ENCODE peak calls at places on chromosome 3, in eight cellular contexts. G is SJSA1, V is astrocyte, T is PC-3, Y is neural progenitor cell, Z is esophagus squamous epithelium, M is NT2/D1, F is ovary. P is an unnamed sample.

GRCh38 chr3:180612363-180612762 is 10.4 kb downstream of the TTC14 start:
- DNase-seq in Y (no peak), G (no peak), T (peak; percentile 18), M (no peak), F (no peak), V (no peak), Z (no peak), P (no peak)

GRCh38 chr3:101643861-101644613 is 32.9 kb downstream of the ZBTB11 start:
- DNase-seq in T (peak; percentile 88), F (no peak), Z (no peak), G (peak; percentile 19), Y (no peak), M (no peak), V (peak; percentile 74), P (no peak)

GRCh38 chr3:167032267-167032876 is 347.7 kb downstream of the ZBBX start:
- DNase-seq in G (peak; percentile 2), M (peak; percentile 47), V (peak; percentile 42), Z (no peak), T (peak; percentile 83), Y (peak; percentile 76), F (no peak), P (no peak)

GRCh38 chr3:11954312-11954934 is 49.8 kb upstream of the SYN2 start:
- DNase-seq in T (no peak), V (no peak), Z (no peak), F (peak; percentile 49), Y (no peak), M (no peak), G (no peak), P (no peak)

GRCh38 chr3:195352895-195353488 is 82.0 kb upstream of the XXYLT1 start:
- DNase-seq in V (peak; percentile 53), G (peak; percentile 20), Z (no peak), T (peak; percentile 65), F (no peak), Y (no peak), M (no peak), P (no peak)

GRCh38 chr3:33364531-33365128 is 75.6 kb downstream of the UBP1 start:
- DNase-seq in M (no peak), F (no peak), T (no peak), Z (no peak), G (peak; percentile 18), Y (no peak), V (peak; percentile 75), P (no peak)

GRCh38 chr3:181210275-181210674 is 220.7 kb upstream of the DNAJC19 start:
- DNase-seq in F (no peak), M (peak; percentile 22), G (no peak), T (peak; percentile 47), Z (no peak), Y (peak; percentile 44), V (peak; percentile 11), P (no peak)

GRCh38 chr3:196706313-196706712 is 5.7 kb downstream of the CEP19 start:
- DNase-seq in G (no peak), T (no peak), Y (no peak), M (no peak), Z (no peak), V (no peak), F (no peak), P (no peak)

GRCh38 chr3:142779591-142779990 is 55.8 kb downstream of the TRPC1 start:
- DNase-seq in M (no peak), V (peak; percentile 14), Z (no peak), Y (no peak), G (no peak), F (no peak), T (peak; percentile 10), P (no peak)

GRCh38 chr3:152430223-152431002 is 161.7 kb downstream of the MBNL1 start:
- DNase-seq in T (no peak), V (no peak), F (no peak), G (no peak), Y (peak; percentile 10), M (no peak), Z (no peak), P (no peak)

GRCh38 chr3:52193059-52193458 is 4.9 kb upstream of the ALAS1 start:
- DNase-seq in M (no peak), Z (no peak), F (peak; percentile 59), Y (no peak), V (no peak), G (no peak), T (peak; percentile 86), P (peak; percentile 69)

GRCh38 chr3:81105761-81106160 is 655.7 kb downstream of the GBE1 start:
- DNase-seq in G (peak; percentile 6), F (no peak), V (peak; percentile 31), Z (no peak), M (no peak), T (peak; percentile 87), Y (no peak), P (no peak)

GRCh38 chr3:69541823-69542264 is 156.0 kb upstream of the FRMD4B start:
- DNase-seq in F (peak; percentile 40), Y (no peak), V (no peak), G (peak; percentile 32), M (peak; percentile 3), Z (no peak), T (no peak), P (peak; percentile 36)

GRCh38 chr3:156551746-156552145 is 3.2 kb downstream of the SSR3 start:
- DNase-seq in Z (no peak), V (peak; percentile 95), M (no peak), F (no peak), T (peak; percentile 76), G (peak; percentile 65), Y (no peak), P (no peak)

GRCh38 chr3:37862712-37863551 is 1.3 kb downstream of the CTDSPL start:
- DNase-seq in M (no peak), Y (peak; percentile 42), G (peak; percentile 25), F (no peak), T (no peak), Z (no peak), V (peak; percentile 86), P (no peak)

GRCh38 chr3:136910697-136911096 is 47.1 kb upstream of the IL20RB start:
- DNase-seq in T (no peak), Y (no peak), F (no peak), V (no peak), G (no peak), M (no peak), Z (no peak), P (no peak)
- H3K4me1 ChIP-seq in T (no peaks in the 10 kb centered on the region), Y (peaks cover 13% of the 10 kb centered on the region), F (peaks cover 7% of the 10 kb centered on the region), V (no peaks in the 10 kb centered on the region), G (no peaks in the 10 kb centered on the region), M (peaks cover 7% of the 10 kb centered on the region), Z (peaks cover 10% of the 10 kb centered on the region), P (peaks cover 49% of the 10 kb centered on the region)

GRCh38 chr3:169996063-169996462 is 29.5 kb downstream of the SEC62 start:
- DNase-seq in Y (no peak), F (no peak), T (no peak), M (no peak), V (no peak), Z (no peak), G (no peak), P (no peak)

GRCh38 chr3:169992781-169993180 is 26.2 kb downstream of the SEC62 start:
- DNase-seq in F (no peak), V (no peak), T (no peak), Y (no peak), Z (no peak), G (no peak), M (no peak), P (no peak)

GRCh38 chr3:169992156-169992555 is 25.5 kb downstream of the SEC62 start:
- DNase-seq in Y (no peak), V (no peak), F (no peak), T (no peak), M (no peak), Z (no peak), G (no peak), P (no peak)

DNA sequence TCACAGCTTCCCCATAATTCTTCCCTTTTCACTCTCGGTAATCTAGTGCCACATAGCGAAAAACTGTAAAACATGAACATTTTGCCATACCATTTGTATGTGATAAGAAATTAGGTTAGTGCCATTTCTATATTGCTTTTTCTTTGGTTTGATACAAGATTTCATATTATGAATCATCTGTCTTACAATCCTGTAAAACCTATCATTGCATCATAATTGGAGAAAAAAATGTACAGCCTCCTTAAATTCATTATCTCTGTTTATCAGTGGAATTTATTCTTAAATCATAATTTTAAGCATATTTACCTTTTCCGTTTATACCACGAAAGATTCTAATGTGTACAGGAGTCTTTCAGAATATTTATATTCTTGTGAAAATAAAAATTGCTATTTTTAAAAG is 23.8 kb downstream of the SEC62 start:
- DNase-seq in Y (no peak), M (no peak), G (no peak), V (no peak), F (no peak), Z (no peak), T (no peak), P (no peak)
- H3K27me3 ChIP-seq in Y (no peaks in the 10 kb centered on the region), M (no peaks in the 10 kb centered on the region), G (no peaks in the 10 kb centered on the region), V (no peaks in the 10 kb centered on the region), F (no peaks in the 10 kb centered on the region), Z (no peaks in the 10 kb centered on the region), T (no peaks in the 10 kb centered on the region), P (no peaks in the 10 kb centered on the region)

DNA sequence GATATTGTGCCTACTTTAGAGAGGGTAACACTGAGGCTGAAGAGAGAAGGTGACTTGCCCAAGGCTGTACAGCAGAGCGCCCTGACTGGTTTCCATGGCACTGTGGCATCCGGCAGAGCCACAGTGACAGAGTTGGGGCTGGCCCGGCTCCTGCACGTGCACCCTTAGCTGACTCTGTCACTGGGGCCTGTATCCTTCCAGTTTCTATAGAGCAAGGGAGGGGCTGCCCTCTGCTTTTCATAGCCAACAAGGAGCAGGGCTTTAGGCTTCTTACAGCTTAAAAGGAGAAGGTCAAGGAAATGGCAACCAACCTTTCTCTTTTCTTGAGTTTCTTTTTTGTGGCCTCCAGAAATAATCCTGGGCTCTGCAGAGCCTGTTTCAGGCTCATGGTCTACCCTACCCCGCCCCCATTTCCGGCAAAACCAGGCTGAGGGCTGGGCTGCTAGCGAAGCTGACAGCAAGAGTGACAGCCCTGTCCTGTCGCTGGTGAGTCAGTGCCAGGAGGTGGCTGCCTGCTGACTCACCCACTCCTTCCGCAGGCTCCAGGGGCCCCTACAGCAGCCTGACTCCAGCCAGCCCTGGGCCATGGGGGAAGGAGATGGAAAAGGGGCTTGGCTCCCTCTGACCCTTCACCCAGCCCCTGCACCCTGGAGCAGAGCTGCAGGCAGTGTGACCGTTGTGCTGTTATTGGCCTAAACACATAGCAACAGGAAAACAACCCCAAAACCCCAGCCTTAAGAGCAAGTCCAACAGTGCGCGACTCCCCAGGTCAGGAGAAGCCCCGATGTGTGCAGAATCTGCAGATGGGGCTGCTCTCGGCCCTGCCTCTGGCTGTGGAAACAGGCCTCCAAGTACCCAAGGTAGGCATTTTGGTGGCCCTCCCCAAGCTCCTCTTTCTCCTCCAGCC is 29.8 kb downstream of the SLC6A6 start:
- DNase-seq in F (no peak), V (peak; percentile 72), G (peak; percentile 88), M (peak; percentile 56), Y (no peak), T (peak; percentile 96), Z (peak; percentile 72), P (peak; percentile 86)
- H3K4me1 ChIP-seq in F (peaks cover 31% of the 10 kb centered on the region), V (peaks cover 45% of the 10 kb centered on the region), G (peaks cover 55% of the 10 kb centered on the region), M (peaks cover 35% of the 10 kb centered on the region), Y (no peaks in the 10 kb centered on the region), T (peaks cover 53% of the 10 kb centered on the region), Z (peaks cover 77% of the 10 kb centered on the region), P (peaks cover 66% of the 10 kb centered on the region)

GRCh38 chr3:42250761-42251160 is 15.2 kb downstream of the CCK start:
- DNase-seq in V (no peak), Z (no peak), M (no peak), F (no peak), T (no peak), Y (no peak), G (no peak), P (no peak)

GRCh38 chr3:42256135-42256819 is 9.7 kb downstream of the CCK start:
- DNase-seq in Z (no peak), V (peak; percentile 82), Y (no peak), F (no peak), M (no peak), T (peak; percentile 94), G (no peak), P (no peak)

GRCh38 chr3:42257007-42257406 is 9.0 kb downstream of the CCK start:
- DNase-seq in V (no peak), Z (no peak), F (no peak), T (no peak), M (no peak), G (no peak), Y (no peak), P (no peak)

GRCh38 chr3:42254566-42254965 is 11.4 kb downstream of the CCK start:
- DNase-seq in Z (no peak), Y (no peak), M (no peak), T (peak; percentile 33), G (no peak), F (no peak), V (no peak), P (no peak)
- H3K27me3 ChIP-seq in Z (no peaks in the 10 kb centered on the region), Y (no peaks in the 10 kb centered on the region), M (no peaks in the 10 kb centered on the region), T (no peaks in the 10 kb centered on the region), G (no peaks in the 10 kb centered on the region), F (no peaks in the 10 kb centered on the region), V (no peaks in the 10 kb centered on the region), P (peaks cover 10% of the 10 kb centered on the region)